ENCODE peak calls at places on chromosome 2, in five cellular contexts. E is mammary epithelial cell, U is fibroblast of lung, R is GM06990, Q is ovary. A is an unnamed sample.

GRCh38 chr2:67503066-67503795 is 106.1 kb downstream of the ETAA1 start:
- DNase-seq in E (peak), U (peak), R (no peak), Q (peak), A (no peak)

GRCh38 chr2:83602753-83603152 is 856.3 kb downstream of the SUCLG1 start:
- DNase-seq in E (no peak), U (no peak), R (no peak), Q (no peak), A (no peak)

GRCh38 chr2:64212346-64212745 is 68.1 kb upstream of the PELI1 start:
- DNase-seq in E (peak), U (peak), R (no peak), Q (no peak), A (no peak)

GRCh38 chr2:240462704-240463273 is 27.3 kb downstream of the GPC1 start:
- DNase-seq in E (no peak), U (no peak), R (no peak), Q (no peak), A (no peak)

GRCh38 chr2:137228566-137228965 is 463.2 kb downstream of the THSD7B start:
- DNase-seq in E (peak), U (peak), R (no peak), Q (no peak), A (no peak)

GRCh38 chr2:36696533-36696932 is at the start of gene VIT:
- DNase-seq in E (no peak), U (peak), R (no peak), Q (no peak), A (no peak)

GRCh38 chr2:171566099-171566498 is 43.8 kb downstream of the CYBRD1 start:
- DNase-seq in E (no peak), U (peak), R (no peak), Q (no peak), A (no peak)

GRCh38 chr2:138712212-138712979 is 67.8 kb downstream of the NXPH2 start:
- DNase-seq in E (no peak), U (peak), R (peak), Q (no peak), A (peak)

GRCh38 chr2:31354837-31355236 is 59.7 kb downstream of the XDH start:
- DNase-seq in E (no peak), U (peak), R (no peak), Q (no peak), A (no peak)

GRCh38 chr2:69988086-69988635 is 26.7 kb upstream of the ASPRV1 start:
- DNase-seq in E (no peak), U (no peak), R (no peak), Q (no peak), A (no peak)

GRCh38 chr2:119366161-119366648 is 429 bp downstream of the C2orf76 start:
- DNase-seq in E (no peak), U (peak), R (no peak), Q (no peak), A (no peak)

GRCh38 chr2:85064927-85065630 is 68.1 kb upstream of the TCF7L1 start:
- DNase-seq in E (no peak), U (no peak), R (no peak), Q (no peak), A (no peak)

GRCh38 chr2:120779781-120780283 is 44.2 kb downstream of the GLI2 start:
- DNase-seq in E (peak), U (peak), R (no peak), Q (no peak), A (no peak)

GRCh38 chr2:181305151-181306123 is 151.7 kb upstream of the ITGA4 start:
- DNase-seq in E (no peak), U (peak), R (peak), Q (no peak), A (peak)

GRCh38 chr2:52260904-52261303 is 1229.0 kb upstream of the NRXN1 start:
- DNase-seq in E (no peak), U (peak), R (no peak), Q (no peak), A (no peak)

GRCh38 chr2:26561918-26562810 is 79.0 kb downstream of the CIB4 start:
- DNase-seq in E (peak), U (peak), R (peak), Q (no peak), A (no peak)

GRCh38 chr2:219772103-219772502 is 144.7 kb downstream of the SLC4A3 start:
- DNase-seq in E (no peak), U (no peak), R (no peak), Q (no peak), A (no peak)

GRCh38 chr2:187544371-187545080 is 9.7 kb downstream of the TFPI start:
- DNase-seq in E (no peak), U (peak), R (no peak), Q (no peak), A (no peak)

GRCh38 chr2:236733156-236733555 is 163.5 kb downstream of the ACKR3 start:
- DNase-seq in E (no peak), U (no peak), R (no peak), Q (no peak), A (no peak)

GRCh38 chr2:48767330-48767729 is 11.8 kb upstream of the LHCGR start:
- DNase-seq in E (no peak), U (no peak), R (no peak), Q (no peak), A (no peak)

GRCh38 chr2:24080721-24081120 is 3.9 kb downstream of the TP53I3 start:
- DNase-seq in E (no peak), U (no peak), R (no peak), Q (no peak), A (no peak)

GRCh38 chr2:72932045-72932444 is 14.7 kb downstream of the EMX1 start:
- DNase-seq in E (peak), U (peak), R (no peak), Q (no peak), A (no peak)

GRCh38 chr2:216059233-216059834 is 22.3 kb downstream of the PECR start:
- DNase-seq in E (no peak), U (no peak), R (no peak), Q (no peak), A (no peak)
- TF ChIP-seq CTCF in E (peak), U (no peak), R (peak), Q (no peak), A (no peak)

GRCh38 chr2:40421643-40422297 is 30.1 kb downstream of the SLC8A1 start:
- DNase-seq in E (no peak), U (no peak), R (no peak), Q (no peak), A (no peak)
- TF ChIP-seq CTCF in E (no peak), U (no peak), R (no peak), Q (no peak), A (no peak)

GRCh38 chr2:47535991-47536390 is 133.0 kb downstream of the MSH2 start:
- DNase-seq in E (no peak), U (peak), R (no peak), Q (no peak), A (no peak)

GRCh38 chr2:47536696-47537095 is 133.7 kb downstream of the MSH2 start:
- DNase-seq in E (no peak), U (peak), R (no peak), Q (no peak), A (no peak)

GRCh38 chr2:47541848-47542450 is 139.0 kb downstream of the MSH2 start:
- DNase-seq in E (no peak), U (no peak), R (no peak), Q (no peak), A (no peak)

GRCh38 chr2:47535073-47535472 is 132.1 kb downstream of the MSH2 start:
- DNase-seq in E (no peak), U (no peak), R (no peak), Q (no peak), A (no peak)

DNA sequence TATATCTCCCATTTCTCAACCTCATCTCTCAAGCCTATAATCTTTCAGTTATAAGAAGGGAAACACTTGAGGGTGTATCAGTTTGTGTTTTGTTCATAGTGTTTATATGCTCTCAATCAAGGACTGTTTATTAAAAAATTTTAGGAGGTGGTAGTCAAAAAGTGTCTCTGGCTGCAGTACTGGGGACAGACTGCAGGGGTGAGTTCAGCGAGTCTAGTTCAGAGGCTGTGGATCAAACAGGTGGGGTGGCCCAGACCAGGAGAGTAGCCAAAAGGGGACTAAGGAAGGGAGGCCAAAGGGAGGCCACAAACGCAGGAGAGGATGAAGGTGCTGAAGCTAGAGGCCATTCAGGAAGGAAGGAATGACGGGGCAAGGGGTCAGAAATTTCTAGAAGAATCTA is 136.3 kb downstream of the MSH2 start:
- DNase-seq in E (no peak), U (no peak), R (no peak), Q (no peak), A (no peak)
- TF ChIP-seq CTCF in E (peak), U (peak), R (no peak), Q (no peak), A (no peak)

GRCh38 chr2:238255636-238256035 is 15.8 kb upstream of the HES6 start:
- DNase-seq in E (no peak), U (no peak), R (no peak), Q (no peak), A (no peak)

GRCh38 chr2:238256594-238257104 is 16.8 kb upstream of the HES6 start:
- DNase-seq in E (peak), U (peak), R (no peak), Q (no peak), A (peak)

GRCh38 chr2:238256111-238256510 is 16.3 kb upstream of the HES6 start:
- DNase-seq in E (no peak), U (no peak), R (no peak), Q (no peak), A (no peak)

GRCh38 chr2:238254095-238254494 is 14.3 kb upstream of the HES6 start:
- DNase-seq in E (no peak), U (no peak), R (no peak), Q (no peak), A (no peak)

GRCh38 chr2:238255146-238255545 is 15.3 kb upstream of the HES6 start:
- DNase-seq in E (no peak), U (no peak), R (no peak), Q (no peak), A (no peak)
- TF ChIP-seq CTCF in E (no peak), U (no peak), R (no peak), Q (no peak), A (no peak)

DNA sequence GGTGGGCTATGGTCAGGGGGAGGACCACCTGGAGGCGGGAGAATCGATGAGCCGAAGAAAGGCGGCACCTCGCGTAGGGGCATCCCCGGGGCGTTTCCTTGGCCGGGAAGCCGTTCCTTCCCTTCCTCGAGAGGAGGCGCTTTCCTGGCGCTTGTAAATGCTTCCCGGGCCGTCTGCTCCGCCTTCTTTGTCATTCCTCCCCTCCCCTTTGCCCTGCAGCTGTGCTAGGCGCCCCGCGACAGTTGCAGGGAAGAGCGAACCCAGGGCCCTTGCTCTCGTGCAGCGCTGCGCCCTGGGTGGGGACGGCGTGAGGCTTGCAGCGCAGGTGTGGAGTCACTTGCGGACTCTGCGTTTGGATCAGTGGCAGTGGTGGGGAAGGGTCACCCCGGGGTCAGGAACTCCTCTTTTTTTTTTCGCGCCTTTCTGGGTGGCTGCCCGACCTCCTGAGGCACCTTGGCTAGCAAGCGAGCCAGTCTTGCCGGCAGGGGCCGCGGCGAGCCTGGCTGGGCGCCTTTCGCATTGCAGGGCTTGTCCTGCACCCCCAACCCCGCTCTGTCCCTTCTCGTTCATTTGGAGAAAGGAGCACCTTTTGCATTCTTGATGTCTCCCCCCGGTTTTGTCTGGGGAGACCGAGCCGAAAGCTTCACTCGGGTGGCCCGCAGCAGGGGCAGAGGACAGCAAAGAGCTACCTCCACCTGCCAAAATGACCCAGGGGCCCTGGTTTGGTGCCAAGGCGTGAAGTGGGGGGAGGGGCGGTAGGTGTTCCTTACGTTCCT is 858 bp downstream of the KCNS3 start:
- DNase-seq in E (peak), U (peak), R (peak), Q (no peak), A (peak)
- TF ChIP-seq CTCF in E (no peak), U (peak), R (no peak), Q (no peak), A (no peak)

DNA sequence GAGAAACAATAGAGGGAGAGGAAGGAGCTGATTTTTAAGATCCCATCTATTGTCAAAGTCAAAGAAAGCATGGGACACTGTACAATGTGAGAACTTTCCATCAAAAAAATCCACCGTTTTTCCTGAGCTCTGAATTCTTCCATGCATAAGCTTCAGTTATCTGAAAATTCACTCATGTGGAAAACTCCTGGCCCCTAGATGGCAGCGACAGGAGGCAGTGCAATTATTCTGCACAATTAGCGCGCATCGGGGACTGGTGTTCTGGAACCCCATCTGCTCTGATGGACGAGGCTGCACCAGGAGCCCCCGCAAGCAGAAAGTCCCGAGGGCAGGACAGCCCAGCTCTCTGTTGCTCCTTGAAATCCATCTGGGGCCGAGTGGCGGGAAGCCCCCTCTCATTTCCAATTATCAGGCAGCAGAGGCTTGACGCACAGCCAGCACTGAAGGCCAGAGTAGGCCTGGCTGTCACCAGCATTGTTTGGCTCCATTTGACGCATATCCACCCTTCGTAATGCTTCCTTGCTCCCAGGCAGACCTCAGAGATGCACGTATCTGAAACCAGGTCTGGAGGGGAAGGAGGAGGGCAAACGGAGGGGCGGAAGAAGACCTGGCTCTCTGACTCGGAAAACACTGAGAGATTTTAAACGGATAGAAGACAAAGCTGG is 70.0 kb downstream of the TNS1 start:
- DNase-seq in E (no peak), U (peak), R (no peak), Q (no peak), A (no peak)
- TF ChIP-seq CTCF in E (no peak), U (peak), R (no peak), Q (no peak), A (no peak)

GRCh38 chr2:43226558-43226954 is at the start of gene ZFP36L2:
- DNase-seq in E (peak), U (peak), R (peak), Q (peak), A (peak)
- TF ChIP-seq CTCF in E (no peak), U (no peak), R (no peak), Q (no peak), A (no peak)

DNA sequence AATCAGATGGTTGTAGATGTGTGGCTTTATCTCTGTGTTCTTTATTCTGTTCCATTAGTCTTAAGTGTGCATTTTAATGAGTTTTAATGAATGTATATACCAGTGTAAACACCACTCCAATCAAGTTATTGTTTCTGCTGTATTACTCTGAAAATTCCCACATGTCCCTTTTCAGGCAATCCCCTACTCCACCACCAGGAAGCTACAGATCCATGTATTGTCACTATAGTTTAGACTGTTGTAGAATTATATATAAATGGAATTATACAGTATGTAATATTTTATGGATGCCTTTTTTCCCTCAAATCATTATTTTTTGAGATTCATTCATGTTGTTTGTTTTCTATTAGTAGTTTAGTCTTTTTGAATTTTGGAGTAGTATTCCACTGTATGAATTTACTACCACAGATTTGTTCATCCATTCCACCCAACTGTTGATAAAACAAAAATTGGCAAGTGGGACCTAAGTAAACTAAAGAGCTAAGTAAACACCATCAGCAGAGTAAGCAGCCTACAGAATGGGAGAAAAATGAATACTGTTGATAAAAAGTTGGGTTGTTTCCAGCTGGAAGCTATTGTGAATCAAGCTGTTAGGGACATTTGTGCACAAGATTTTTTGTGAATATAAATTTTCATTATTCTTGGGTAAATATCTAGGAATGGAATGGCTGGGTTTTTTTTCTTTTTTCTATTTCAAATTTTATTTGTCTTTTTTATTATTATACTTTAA is 262.0 kb downstream of the CAMKMT start:
- DNase-seq in E (no peak), U (no peak), R (no peak), Q (no peak), A (no peak)
- TF ChIP-seq CTCF in E (no peak), U (peak), R (no peak), Q (no peak), A (no peak)

A was measured in GM20000.